ENCODE peak calls at places on chromosomes 3 and 15, in seven cellular contexts. L is T-cell, V is renal cortical epithelial cell, G is G401, M is dermis blood vessel endothelial cell, J is kidney glomerular epithelial cell, C is uterus. I is an unnamed sample.

GRCh38 chr15:101318147-101318809 is 23.2 kb upstream of the SNRPA1 start:
- DNase-seq in L (no peak), V (peak), G (no peak), M (no peak), J (no peak), C (no peak), I (no peak)

GRCh38 chr15:20348900-20349773 is 192.5 kb downstream of the GOLGA6L6 start:
- DNase-seq in L (no peak), V (no peak), G (no peak), M (no peak), J (no peak), C (no peak), I (peak)

GRCh38 chr15:44584162-44584749 is 47.3 kb downstream of the EIF3J start:
- DNase-seq in L (peak), V (peak), G (peak), M (peak), J (no peak), C (no peak), I (no peak)

GRCh38 chr15:92468987-92469386 is 75.3 kb downstream of the ST8SIA2 start:
- DNase-seq in L (no peak), V (no peak), G (no peak), M (no peak), J (no peak), C (no peak), I (no peak)

GRCh38 chr3:12177131-12177530 is 18.4 kb upstream of the TIMP4 start:
- DNase-seq in L (no peak), V (no peak), G (no peak), M (no peak), J (no peak), C (no peak), I (no peak)

GRCh38 chr3:184467171-184467570 is 87.3 kb downstream of the CHRD start:
- DNase-seq in L (no peak), V (no peak), G (no peak), M (no peak), J (no peak), C (no peak), I (no peak)

GRCh38 chr3:37702478-37703154 is 159.1 kb upstream of the CTDSPL start:
- DNase-seq in L (no peak), V (no peak), G (no peak), M (no peak), J (no peak), C (no peak), I (no peak)

GRCh38 chr15:31484369-31484951 is 157.8 kb downstream of the KLF13 start:
- DNase-seq in L (no peak), V (no peak), G (no peak), M (no peak), J (no peak), C (no peak), I (no peak)

GRCh38 chr3:149277338-149277813 is 55.7 kb upstream of the CP start:
- DNase-seq in L (no peak), V (peak), G (no peak), M (peak), J (no peak), C (no peak), I (no peak)

GRCh38 chr15:71251548-71252035 is 136.3 kb downstream of the THSD4 start:
- DNase-seq in L (no peak), V (no peak), G (no peak), M (peak), J (no peak), C (no peak), I (no peak)

GRCh38 chr3:191568206-191568605 is 107.2 kb downstream of the PYDC2 start:
- DNase-seq in L (no peak), V (no peak), G (no peak), M (no peak), J (no peak), C (no peak), I (no peak)

GRCh38 chr3:40068647-40069046 is 240.9 kb upstream of the EIF1B start:
- DNase-seq in L (no peak), V (no peak), G (no peak), M (no peak), J (no peak), C (no peak), I (no peak)

GRCh38 chr15:63597033-63597790 is at the start of gene FBXL22:
- DNase-seq in L (no peak), V (no peak), G (no peak), M (no peak), J (no peak), C (peak), I (no peak)

GRCh38 chr3:61580982-61581654 is 19.7 kb downstream of the PTPRG start:
- DNase-seq in L (no peak), V (peak), G (no peak), M (no peak), J (no peak), C (no peak), I (no peak)